ENCODE peak calls at places on chromosomes 13 and 19, in nine cellular contexts. One of them, this sample, is unnamed.

GRCh38 chr19:51107406-51108065 is 673 bp downstream of the CTU1 start:
- DNase-seq in HCT116: peak; percentile 15
- DNase-seq in WTC11: no peak
- DNase-seq in choroid plexus epithelial cell: peak; percentile 21
- DNase-seq in glutamatergic neuron: peak; percentile 77
- DNase-seq in fibroblast of lung: peak; percentile 16
- DNase-seq in epithelial cell of esophagus: peak; percentile 36
- DNase-seq in cardiac muscle cell: no peak
- DNase-seq in NB4: no peak
- DNase-seq in this sample: no peak

GRCh38 chr19:18223860-18224524 is 2.2 kb downstream of the PDE4C start:
- DNase-seq in HCT116: peak; percentile 49
- DNase-seq in WTC11: peak; percentile 95
- DNase-seq in choroid plexus epithelial cell: no peak
- DNase-seq in glutamatergic neuron: peak; percentile 77
- DNase-seq in fibroblast of lung: no peak
- DNase-seq in epithelial cell of esophagus: no peak
- DNase-seq in cardiac muscle cell: peak; percentile 70
- DNase-seq in NB4: no peak
- DNase-seq in this sample: no peak

GRCh38 chr13:79434578-79434977 is 28.5 kb upstream of the RBM26 start:
- DNase-seq in HCT116: no peak
- DNase-seq in WTC11: no peak
- DNase-seq in choroid plexus epithelial cell: peak; percentile 22
- DNase-seq in glutamatergic neuron: no peak
- DNase-seq in fibroblast of lung: peak; percentile 12
- DNase-seq in epithelial cell of esophagus: no peak
- DNase-seq in cardiac muscle cell: no peak
- DNase-seq in NB4: no peak
- DNase-seq in this sample: peak; percentile 19

GRCh38 chr13:113442354-113442984 is 10.8 kb downstream of the ADPRHL1 start:
- DNase-seq in HCT116: no peak
- DNase-seq in WTC11: no peak
- DNase-seq in choroid plexus epithelial cell: no peak
- DNase-seq in glutamatergic neuron: no peak
- DNase-seq in fibroblast of lung: no peak
- DNase-seq in epithelial cell of esophagus: no peak
- DNase-seq in cardiac muscle cell: no peak
- DNase-seq in NB4: no peak
- DNase-seq in this sample: no peak

GRCh38 chr19:39843919-39844793 is 2.0 kb downstream of the FBL start:
- DNase-seq in HCT116: no peak
- DNase-seq in WTC11: no peak
- DNase-seq in choroid plexus epithelial cell: peak; percentile 75
- DNase-seq in glutamatergic neuron: no peak
- DNase-seq in fibroblast of lung: peak; percentile 63
- DNase-seq in epithelial cell of esophagus: peak; percentile 58
- DNase-seq in cardiac muscle cell: peak; percentile 53
- DNase-seq in NB4: peak; percentile 55
- DNase-seq in this sample: peak; percentile 61

GRCh38 chr13:45623516-45624090 is 8.1 kb upstream of the ERICH6B start:
- DNase-seq in HCT116: peak; percentile 33
- DNase-seq in WTC11: no peak
- DNase-seq in choroid plexus epithelial cell: peak; percentile 50
- DNase-seq in glutamatergic neuron: no peak
- DNase-seq in fibroblast of lung: peak; percentile 36
- DNase-seq in epithelial cell of esophagus: peak; percentile 45
- DNase-seq in cardiac muscle cell: peak; percentile 37
- DNase-seq in NB4: peak; percentile 38
- DNase-seq in this sample: peak; percentile 10

GRCh38 chr13:112859817-112860190 is 109.2 kb upstream of the MCF2L start:
- DNase-seq in HCT116: no peak
- DNase-seq in WTC11: no peak
- DNase-seq in choroid plexus epithelial cell: peak; percentile 70
- DNase-seq in glutamatergic neuron: peak; percentile 16
- DNase-seq in fibroblast of lung: peak; percentile 69
- DNase-seq in epithelial cell of esophagus: peak; percentile 31
- DNase-seq in cardiac muscle cell: no peak
- DNase-seq in NB4: no peak
- DNase-seq in this sample: peak; percentile 46

GRCh38 chr19:3409346-3410064 is 43.1 kb downstream of the NFIC start:
- DNase-seq in HCT116: no peak
- DNase-seq in WTC11: no peak
- DNase-seq in choroid plexus epithelial cell: no peak
- DNase-seq in glutamatergic neuron: no peak
- DNase-seq in fibroblast of lung: no peak
- DNase-seq in epithelial cell of esophagus: no peak
- DNase-seq in cardiac muscle cell: peak; percentile 80
- DNase-seq in NB4: no peak
- DNase-seq in this sample: no peak

GRCh38 chr19:49469828-49470614 is 4.0 kb upstream of the FLT3LG start:
- DNase-seq in HCT116: no peak
- DNase-seq in WTC11: no peak
- DNase-seq in choroid plexus epithelial cell: no peak
- DNase-seq in glutamatergic neuron: peak; percentile 47
- DNase-seq in fibroblast of lung: no peak
- DNase-seq in epithelial cell of esophagus: peak; percentile 10
- DNase-seq in cardiac muscle cell: no peak
- DNase-seq in NB4: peak; percentile 89
- DNase-seq in this sample: no peak
- TF ChIP-seq CTCF in HCT116: peak; percentile 49
- TF ChIP-seq CTCF in WTC11: no peak
- TF ChIP-seq CTCF in choroid plexus epithelial cell: peak; percentile 21
- TF ChIP-seq CTCF in glutamatergic neuron: no peak
- TF ChIP-seq CTCF in fibroblast of lung: no peak
- TF ChIP-seq CTCF in epithelial cell of esophagus: no peak
- TF ChIP-seq CTCF in cardiac muscle cell: no peak
- TF ChIP-seq CTCF in NB4: peak; percentile 59
- TF ChIP-seq CTCF in this sample: peak; percentile 17

GRCh38 chr19:37907735-37908066 is 693 bp downstream of the SIPA1L3 start:
- DNase-seq in HCT116: no peak
- DNase-seq in WTC11: no peak
- DNase-seq in choroid plexus epithelial cell: no peak
- DNase-seq in glutamatergic neuron: no peak
- DNase-seq in fibroblast of lung: no peak
- DNase-seq in epithelial cell of esophagus: no peak
- DNase-seq in cardiac muscle cell: no peak
- DNase-seq in NB4: no peak
- DNase-seq in this sample: no peak

GRCh38 chr19:37909661-37910199 is 2.7 kb downstream of the SIPA1L3 start:
- DNase-seq in HCT116: no peak
- DNase-seq in WTC11: no peak
- DNase-seq in choroid plexus epithelial cell: no peak
- DNase-seq in glutamatergic neuron: no peak
- DNase-seq in fibroblast of lung: no peak
- DNase-seq in epithelial cell of esophagus: no peak
- DNase-seq in cardiac muscle cell: no peak
- DNase-seq in NB4: no peak
- DNase-seq in this sample: no peak

GRCh38 chr19:37903096-37903495 is 3.3 kb downstream of the WDR87 start:
- DNase-seq in HCT116: no peak
- DNase-seq in WTC11: no peak
- DNase-seq in choroid plexus epithelial cell: no peak
- DNase-seq in glutamatergic neuron: no peak
- DNase-seq in fibroblast of lung: no peak
- DNase-seq in epithelial cell of esophagus: no peak
- DNase-seq in cardiac muscle cell: peak; percentile 58
- DNase-seq in NB4: no peak
- DNase-seq in this sample: no peak

GRCh38 chr19:37905936-37906867 is at the start of gene WDR87:
- DNase-seq in HCT116: no peak
- DNase-seq in WTC11: peak; percentile 89
- DNase-seq in choroid plexus epithelial cell: peak; percentile 37
- DNase-seq in glutamatergic neuron: peak; percentile 27
- DNase-seq in fibroblast of lung: no peak
- DNase-seq in epithelial cell of esophagus: peak; percentile 44
- DNase-seq in cardiac muscle cell: no peak
- DNase-seq in NB4: peak; percentile 75
- DNase-seq in this sample: peak; percentile 21

DNA sequence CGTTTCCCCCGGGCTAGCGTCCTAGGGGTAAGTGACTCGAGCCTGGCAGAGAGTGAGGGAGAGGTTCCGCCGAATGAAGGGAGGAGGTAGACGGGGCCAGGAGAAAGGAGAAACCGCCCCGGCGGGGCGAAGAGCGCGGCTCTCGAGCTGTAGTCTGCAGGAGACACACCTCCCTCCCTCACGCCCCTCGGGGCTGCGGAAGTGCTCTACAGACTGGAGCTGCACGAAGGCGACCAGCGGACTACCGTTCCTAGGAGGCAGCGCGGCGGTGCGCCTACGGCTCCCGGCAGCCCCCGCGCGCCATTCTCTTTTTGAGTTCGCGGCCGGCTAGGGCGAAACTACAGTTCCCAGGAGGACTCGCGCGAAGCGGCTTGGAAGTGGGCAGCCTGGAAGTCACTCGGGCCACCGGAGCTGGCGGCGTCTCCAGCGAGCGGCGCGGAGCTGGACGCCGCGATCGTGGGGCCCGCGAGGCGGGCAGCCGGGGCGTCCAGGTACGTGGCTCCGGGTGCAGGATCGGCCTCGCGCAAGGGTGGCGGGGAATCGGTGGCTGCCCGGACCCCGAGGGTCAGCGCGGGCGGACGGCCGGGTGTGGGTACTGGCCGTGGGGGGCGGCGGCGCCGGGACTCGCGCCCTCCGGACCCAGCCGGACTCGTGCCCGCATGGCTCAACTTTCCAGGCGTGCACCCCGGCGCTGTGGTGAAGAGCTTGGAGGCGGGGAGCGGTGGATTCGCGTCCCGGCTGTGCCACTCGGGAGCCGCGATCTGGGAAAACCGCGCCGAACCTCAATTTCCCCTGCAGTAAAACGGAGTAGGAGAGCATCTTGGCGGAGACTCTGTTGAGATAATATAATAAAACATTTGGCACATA is at the start of gene SIPA1L3:
- DNase-seq in HCT116: peak; percentile 84
- DNase-seq in WTC11: peak; percentile 97
- DNase-seq in choroid plexus epithelial cell: peak; percentile 97
- DNase-seq in glutamatergic neuron: peak; percentile 98
- DNase-seq in fibroblast of lung: peak; percentile 94
- DNase-seq in epithelial cell of esophagus: peak; percentile 98
- DNase-seq in cardiac muscle cell: peak; percentile 99
- DNase-seq in NB4: peak; percentile 95
- DNase-seq in this sample: peak; percentile 98
- TF ChIP-seq CTCF in HCT116: no peak
- TF ChIP-seq CTCF in WTC11: no peak
- TF ChIP-seq CTCF in choroid plexus epithelial cell: no peak
- TF ChIP-seq CTCF in glutamatergic neuron: no peak
- TF ChIP-seq CTCF in fibroblast of lung: no peak
- TF ChIP-seq CTCF in epithelial cell of esophagus: peak; percentile 12
- TF ChIP-seq CTCF in cardiac muscle cell: no peak
- TF ChIP-seq CTCF in NB4: no peak
- TF ChIP-seq CTCF in this sample: no peak

GRCh38 chr19:5395541-5395940 is 54.9 kb upstream of the PTPRS start:
- DNase-seq in HCT116: no peak
- DNase-seq in WTC11: no peak
- DNase-seq in choroid plexus epithelial cell: no peak
- DNase-seq in glutamatergic neuron: no peak
- DNase-seq in fibroblast of lung: no peak
- DNase-seq in epithelial cell of esophagus: no peak
- DNase-seq in cardiac muscle cell: no peak
- DNase-seq in NB4: no peak
- DNase-seq in this sample: no peak

GRCh38 chr19:5395996-5396939 is 55.7 kb upstream of the PTPRS start:
- DNase-seq in HCT116: no peak
- DNase-seq in WTC11: no peak
- DNase-seq in choroid plexus epithelial cell: no peak
- DNase-seq in glutamatergic neuron: peak; percentile 24
- DNase-seq in fibroblast of lung: no peak
- DNase-seq in epithelial cell of esophagus: no peak
- DNase-seq in cardiac muscle cell: peak; percentile 10
- DNase-seq in NB4: no peak
- DNase-seq in this sample: no peak

GRCh38 chr19:5396963-5397362 is 56.4 kb upstream of the PTPRS start:
- DNase-seq in HCT116: no peak
- DNase-seq in WTC11: no peak
- DNase-seq in choroid plexus epithelial cell: no peak
- DNase-seq in glutamatergic neuron: no peak
- DNase-seq in fibroblast of lung: no peak
- DNase-seq in epithelial cell of esophagus: no peak
- DNase-seq in cardiac muscle cell: no peak
- DNase-seq in NB4: no peak
- DNase-seq in this sample: no peak

GRCh38 chr19:5398693-5399057 is 56.5 kb upstream of the ZNRF4 start:
- DNase-seq in HCT116: no peak
- DNase-seq in WTC11: no peak
- DNase-seq in choroid plexus epithelial cell: no peak
- DNase-seq in glutamatergic neuron: no peak
- DNase-seq in fibroblast of lung: no peak
- DNase-seq in epithelial cell of esophagus: no peak
- DNase-seq in cardiac muscle cell: no peak
- DNase-seq in NB4: no peak
- DNase-seq in this sample: no peak

GRCh38 chr19:5397804-5398692 is 57.2 kb upstream of the ZNRF4 start:
- DNase-seq in HCT116: no peak
- DNase-seq in WTC11: peak; percentile 55
- DNase-seq in choroid plexus epithelial cell: peak; percentile 8
- DNase-seq in glutamatergic neuron: peak; percentile 68
- DNase-seq in fibroblast of lung: no peak
- DNase-seq in epithelial cell of esophagus: no peak
- DNase-seq in cardiac muscle cell: peak; percentile 64
- DNase-seq in NB4: no peak
- DNase-seq in this sample: no peak
- TF ChIP-seq CTCF in HCT116: no peak
- TF ChIP-seq CTCF in WTC11: no peak
- TF ChIP-seq CTCF in choroid plexus epithelial cell: no peak
- TF ChIP-seq CTCF in glutamatergic neuron: no peak
- TF ChIP-seq CTCF in fibroblast of lung: no peak
- TF ChIP-seq CTCF in epithelial cell of esophagus: no peak
- TF ChIP-seq CTCF in cardiac muscle cell: no peak
- TF ChIP-seq CTCF in NB4: no peak
- TF ChIP-seq CTCF in this sample: no peak

GRCh38 chr19:57465680-57466381 is 8.9 kb upstream of the VN1R1 start:
- DNase-seq in HCT116: peak; percentile 59
- DNase-seq in WTC11: peak; percentile 38
- DNase-seq in choroid plexus epithelial cell: peak; percentile 25
- DNase-seq in glutamatergic neuron: peak; percentile 15
- DNase-seq in fibroblast of lung: peak; percentile 33
- DNase-seq in epithelial cell of esophagus: peak; percentile 40
- DNase-seq in cardiac muscle cell: no peak
- DNase-seq in NB4: peak; percentile 62
- DNase-seq in this sample: no peak
- TF ChIP-seq CTCF in HCT116: peak; percentile 71
- TF ChIP-seq CTCF in WTC11: peak; percentile 22
- TF ChIP-seq CTCF in choroid plexus epithelial cell: peak; percentile 39
- TF ChIP-seq CTCF in glutamatergic neuron: no peak
- TF ChIP-seq CTCF in fibroblast of lung: no peak
- TF ChIP-seq CTCF in epithelial cell of esophagus: peak; percentile 27
- TF ChIP-seq CTCF in cardiac muscle cell: peak; percentile 42
- TF ChIP-seq CTCF in NB4: peak; percentile 55
- TF ChIP-seq CTCF in this sample: peak; percentile 27

GRCh38 chr13:94656766-94657165 is 55.1 kb downstream of the GPR180 start:
- DNase-seq in HCT116: no peak
- DNase-seq in WTC11: no peak
- DNase-seq in choroid plexus epithelial cell: peak; percentile 96
- DNase-seq in glutamatergic neuron: no peak
- DNase-seq in fibroblast of lung: peak; percentile 96
- DNase-seq in epithelial cell of esophagus: peak; percentile 90
- DNase-seq in cardiac muscle cell: no peak
- DNase-seq in NB4: no peak
- DNase-seq in this sample: peak; percentile 94
- TF ChIP-seq CTCF in HCT116: no peak
- TF ChIP-seq CTCF in WTC11: no peak
- TF ChIP-seq CTCF in choroid plexus epithelial cell: peak; percentile 35
- TF ChIP-seq CTCF in glutamatergic neuron: no peak
- TF ChIP-seq CTCF in fibroblast of lung: peak; percentile 16
- TF ChIP-seq CTCF in epithelial cell of esophagus: peak; percentile 27
- TF ChIP-seq CTCF in cardiac muscle cell: no peak
- TF ChIP-seq CTCF in NB4: no peak
- TF ChIP-seq CTCF in this sample: no peak

This sample was measured in astrocyte of the spinal cord.